ENCODE peak calls at places on chromosomes 2 and 18, in ten cellular contexts. One of them, this sample, is unnamed.
A peak's percentile ranks its signal among the peaks of the same experiment; 100 is the strongest.

GRCh38 chr2:144310889-144311608 is 208.9 kb downstream of the ZEB2 start:
- DNase-seq in A549: no peak
- DNase-seq in HepG2: no peak
- DNase-seq in stomach: no peak
- DNase-seq in H1: no peak
- DNase-seq in ovary: no peak
- DNase-seq in SK-N-SH: no peak
- DNase-seq in transverse colon: no peak
- DNase-seq in K562: no peak
- DNase-seq in sigmoid colon: no peak
- DNase-seq in this sample: no peak

GRCh38 chr2:198117397-198118041 is 313.1 kb downstream of the PLCL1 start:
- DNase-seq in A549: no peak
- DNase-seq in HepG2: no peak
- DNase-seq in stomach: no peak
- DNase-seq in H1: no peak
- DNase-seq in ovary: no peak
- DNase-seq in SK-N-SH: no peak
- DNase-seq in transverse colon: no peak
- DNase-seq in K562: no peak
- DNase-seq in sigmoid colon: no peak
- DNase-seq in this sample: no peak

GRCh38 chr2:170321526-170321925 is 143.6 kb downstream of the MYO3B start:
- DNase-seq in A549: no peak
- DNase-seq in HepG2: no peak
- DNase-seq in stomach: no peak
- DNase-seq in H1: no peak
- DNase-seq in ovary: no peak
- DNase-seq in SK-N-SH: no peak
- DNase-seq in transverse colon: no peak
- DNase-seq in K562: no peak
- DNase-seq in sigmoid colon: no peak
- DNase-seq in this sample: no peak

GRCh38 chr2:185142677-185143076 is 544.3 kb downstream of the ZNF804A start:
- DNase-seq in A549: no peak
- DNase-seq in HepG2: no peak
- DNase-seq in stomach: no peak
- DNase-seq in H1: no peak
- DNase-seq in ovary: no peak
- DNase-seq in SK-N-SH: no peak
- DNase-seq in transverse colon: no peak
- DNase-seq in K562: no peak
- DNase-seq in sigmoid colon: no peak
- DNase-seq in this sample: no peak

GRCh38 chr2:156001851-156002250 is 330.7 kb downstream of the NR4A2 start:
- DNase-seq in A549: no peak
- DNase-seq in HepG2: no peak
- DNase-seq in stomach: no peak
- DNase-seq in H1: no peak
- DNase-seq in ovary: no peak
- DNase-seq in SK-N-SH: no peak
- DNase-seq in transverse colon: no peak
- DNase-seq in K562: no peak
- DNase-seq in sigmoid colon: no peak
- DNase-seq in this sample: no peak

GRCh38 chr18:58017267-58017666 is 26.8 kb upstream of the NEDD4L start:
- DNase-seq in A549: no peak
- DNase-seq in HepG2: no peak
- DNase-seq in stomach: no peak
- DNase-seq in H1: no peak
- DNase-seq in ovary: no peak
- DNase-seq in SK-N-SH: no peak
- DNase-seq in transverse colon: no peak
- DNase-seq in K562: no peak
- DNase-seq in sigmoid colon: no peak
- DNase-seq in this sample: no peak

GRCh38 chr2:85804583-85804982 is 50.8 kb downstream of the ATOH8 start:
- DNase-seq in A549: peak; percentile 36
- DNase-seq in HepG2: no peak
- DNase-seq in stomach: no peak
- DNase-seq in H1: no peak
- DNase-seq in ovary: no peak
- DNase-seq in SK-N-SH: peak; percentile 70
- DNase-seq in transverse colon: peak; percentile 5
- DNase-seq in K562: peak; percentile 70
- DNase-seq in sigmoid colon: peak; percentile 57
- DNase-seq in this sample: peak; percentile 13

GRCh38 chr2:37091873-37092272 is 7.6 kb downstream of the GPATCH11 start:
- DNase-seq in A549: no peak
- DNase-seq in HepG2: no peak
- DNase-seq in stomach: no peak
- DNase-seq in H1: no peak
- DNase-seq in ovary: no peak
- DNase-seq in SK-N-SH: no peak
- DNase-seq in transverse colon: no peak
- DNase-seq in K562: no peak
- DNase-seq in sigmoid colon: no peak
- DNase-seq in this sample: no peak

GRCh38 chr2:167510071-167510759 is 621.9 kb downstream of the XIRP2 start:
- DNase-seq in A549: peak; percentile 60
- DNase-seq in HepG2: peak; percentile 95
- DNase-seq in stomach: no peak
- DNase-seq in H1: no peak
- DNase-seq in ovary: no peak
- DNase-seq in SK-N-SH: peak; percentile 30
- DNase-seq in transverse colon: no peak
- DNase-seq in K562: no peak
- DNase-seq in sigmoid colon: no peak
- DNase-seq in this sample: no peak

GRCh38 chr2:29015701-29016470 is 34.8 kb downstream of the TOGARAM2 start:
- DNase-seq in A549: no peak
- DNase-seq in HepG2: no peak
- DNase-seq in stomach: no peak
- DNase-seq in H1: no peak
- DNase-seq in ovary: peak; percentile 70
- DNase-seq in SK-N-SH: no peak
- DNase-seq in transverse colon: no peak
- DNase-seq in K562: no peak
- DNase-seq in sigmoid colon: no peak
- DNase-seq in this sample: no peak

GRCh38 chr18:55084546-55084945 is 125.3 kb upstream of the CCDC68 start:
- DNase-seq in A549: no peak
- DNase-seq in HepG2: no peak
- DNase-seq in stomach: no peak
- DNase-seq in H1: no peak
- DNase-seq in ovary: no peak
- DNase-seq in SK-N-SH: no peak
- DNase-seq in transverse colon: no peak
- DNase-seq in K562: no peak
- DNase-seq in sigmoid colon: no peak
- DNase-seq in this sample: no peak

GRCh38 chr2:192499476-192499875 is 304.7 kb upstream of the TMEFF2 start:
- DNase-seq in A549: no peak
- DNase-seq in HepG2: no peak
- DNase-seq in stomach: no peak
- DNase-seq in H1: no peak
- DNase-seq in ovary: no peak
- DNase-seq in SK-N-SH: no peak
- DNase-seq in transverse colon: no peak
- DNase-seq in K562: no peak
- DNase-seq in sigmoid colon: no peak
- DNase-seq in this sample: no peak

GRCh38 chr2:239926587-239927234 is 98.4 kb downstream of the NDUFA10 start:
- DNase-seq in A549: peak; percentile 41
- DNase-seq in HepG2: no peak
- DNase-seq in stomach: no peak
- DNase-seq in H1: no peak
- DNase-seq in ovary: no peak
- DNase-seq in SK-N-SH: no peak
- DNase-seq in transverse colon: no peak
- DNase-seq in K562: no peak
- DNase-seq in sigmoid colon: no peak
- DNase-seq in this sample: peak; percentile 29

GRCh38 chr18:72727776-72728175 is 140.0 kb downstream of the NETO1 start:
- DNase-seq in A549: no peak
- DNase-seq in HepG2: no peak
- DNase-seq in stomach: no peak
- DNase-seq in H1: no peak
- DNase-seq in ovary: no peak
- DNase-seq in SK-N-SH: no peak
- DNase-seq in transverse colon: no peak
- DNase-seq in K562: no peak
- DNase-seq in sigmoid colon: no peak
- DNase-seq in this sample: no peak

GRCh38 chr2:115609978-115610377 is 1167.5 kb downstream of the DPP10 start:
- DNase-seq in A549: no peak
- DNase-seq in HepG2: no peak
- DNase-seq in stomach: no peak
- DNase-seq in H1: no peak
- DNase-seq in ovary: no peak
- DNase-seq in SK-N-SH: no peak
- DNase-seq in transverse colon: no peak
- DNase-seq in K562: no peak
- DNase-seq in sigmoid colon: no peak
- DNase-seq in this sample: no peak

GRCh38 chr18:79507076-79507545 is 111.4 kb downstream of the NFATC1 start:
- DNase-seq in A549: no peak
- DNase-seq in HepG2: no peak
- DNase-seq in stomach: peak; percentile 69
- DNase-seq in H1: no peak
- DNase-seq in ovary: peak; percentile 72
- DNase-seq in SK-N-SH: peak; percentile 29
- DNase-seq in transverse colon: peak; percentile 39
- DNase-seq in K562: peak; percentile 89
- DNase-seq in sigmoid colon: peak; percentile 88
- DNase-seq in this sample: peak; percentile 84

GRCh38 chr2:104620840-104621239 is 233.1 kb upstream of the POU3F3 start:
- DNase-seq in A549: no peak
- DNase-seq in HepG2: no peak
- DNase-seq in stomach: no peak
- DNase-seq in H1: no peak
- DNase-seq in ovary: no peak
- DNase-seq in SK-N-SH: no peak
- DNase-seq in transverse colon: no peak
- DNase-seq in K562: no peak
- DNase-seq in sigmoid colon: no peak
- DNase-seq in this sample: no peak

GRCh38 chr2:181876614-181877063 is 14.9 kb upstream of the ITPRID2 start:
- DNase-seq in A549: peak; percentile 95
- DNase-seq in HepG2: no peak
- DNase-seq in stomach: no peak
- DNase-seq in H1: no peak
- DNase-seq in ovary: no peak
- DNase-seq in SK-N-SH: no peak
- DNase-seq in transverse colon: peak; percentile 62
- DNase-seq in K562: no peak
- DNase-seq in sigmoid colon: no peak
- DNase-seq in this sample: no peak

GRCh38 chr2:102046135-102046901 is 54.6 kb downstream of the IL1R2 start:
- DNase-seq in A549: no peak
- DNase-seq in HepG2: peak; percentile 98
- DNase-seq in stomach: no peak
- DNase-seq in H1: no peak
- DNase-seq in ovary: no peak
- DNase-seq in SK-N-SH: no peak
- DNase-seq in transverse colon: no peak
- DNase-seq in K562: no peak
- DNase-seq in sigmoid colon: no peak
- DNase-seq in this sample: no peak
- H3K4me1 ChIP-seq in A549: peaks cover 28% of the 10 kb centered on the region
- H3K4me1 ChIP-seq in HepG2: peaks cover 92% of the 10 kb centered on the region
- H3K4me1 ChIP-seq in stomach: peaks cover 44% of the 10 kb centered on the region
- H3K4me1 ChIP-seq in H1: no peaks in the 10 kb centered on the region
- H3K4me1 ChIP-seq in ovary: peaks cover 14% of the 10 kb centered on the region
- H3K4me1 ChIP-seq in SK-N-SH: no peaks in the 10 kb centered on the region
- H3K4me1 ChIP-seq in transverse colon: peaks cover 24% of the 10 kb centered on the region
- H3K4me1 ChIP-seq in K562: peaks cover 3% of the 10 kb centered on the region
- H3K4me1 ChIP-seq in sigmoid colon: peaks cover 30% of the 10 kb centered on the region
- H3K4me1 ChIP-seq in this sample: peaks cover 47% of the 10 kb centered on the region

DNA sequence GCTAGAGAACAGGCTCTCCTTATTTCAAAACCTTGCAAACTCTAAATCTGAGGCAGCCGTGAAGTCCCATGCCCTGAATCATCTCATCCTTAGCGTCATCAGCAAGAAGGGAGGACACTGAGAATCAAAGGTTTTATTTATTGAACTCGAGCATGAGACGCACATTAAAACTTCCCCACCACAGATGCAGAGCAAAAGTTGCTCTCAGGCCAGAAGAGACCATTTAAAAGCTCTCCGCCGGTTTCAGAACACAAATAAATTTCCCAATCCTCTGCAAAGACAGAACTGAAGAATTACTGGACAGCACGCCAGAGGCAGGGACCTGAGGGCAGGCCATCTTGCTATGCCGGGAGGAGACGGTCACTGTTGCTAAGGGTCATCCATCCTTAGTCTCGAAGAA is 1.3 kb downstream of the AMMECR1L start:
- DNase-seq in A549: no peak
- DNase-seq in HepG2: no peak
- DNase-seq in stomach: no peak
- DNase-seq in H1: no peak
- DNase-seq in ovary: no peak
- DNase-seq in SK-N-SH: no peak
- DNase-seq in transverse colon: peak; percentile 14
- DNase-seq in K562: no peak
- DNase-seq in sigmoid colon: no peak
- DNase-seq in this sample: no peak
- H3K4me3 ChIP-seq in A549: peak overlapping the region; percentile 72
- H3K4me3 ChIP-seq in HepG2: peak overlapping the region; percentile 75
- H3K4me3 ChIP-seq in stomach: peak overlapping the region; percentile 62
- H3K4me3 ChIP-seq in H1: peak overlapping the region; percentile 53
- H3K4me3 ChIP-seq in ovary: peak overlapping the region; percentile 49
- H3K4me3 ChIP-seq in SK-N-SH: peak overlapping the region; percentile 69
- H3K4me3 ChIP-seq in transverse colon: peak overlapping the region; percentile 45
- H3K4me3 ChIP-seq in K562: peak overlapping the region; percentile 48
- H3K4me3 ChIP-seq in sigmoid colon: peak overlapping the region; percentile 60
- H3K4me3 ChIP-seq in this sample: peak overlapping the region; percentile 67

DNA sequence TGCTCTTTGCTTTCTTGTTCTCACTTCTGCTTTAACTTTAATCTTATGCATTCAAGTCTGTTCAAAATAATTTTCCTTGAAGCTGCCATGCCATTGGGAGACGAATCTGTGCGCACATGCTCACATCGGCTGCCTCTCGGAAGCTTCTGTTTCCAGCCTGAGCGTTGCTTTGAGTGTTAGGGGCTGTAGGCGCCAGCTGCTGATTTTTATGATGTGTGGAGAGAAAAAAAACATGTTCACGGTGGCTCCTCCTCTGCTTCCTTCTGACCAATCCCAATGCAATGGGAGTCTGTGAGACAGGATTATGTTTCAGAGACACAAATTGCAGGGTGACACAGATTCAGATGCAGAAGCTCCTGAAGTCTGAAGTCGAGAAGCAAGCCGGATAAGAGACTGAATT is at the start of gene MC4R:
- DNase-seq in A549: peak; percentile 29
- DNase-seq in HepG2: no peak
- DNase-seq in stomach: no peak
- DNase-seq in H1: no peak
- DNase-seq in ovary: no peak
- DNase-seq in SK-N-SH: peak; percentile 77
- DNase-seq in transverse colon: peak; percentile 17
- DNase-seq in K562: no peak
- DNase-seq in sigmoid colon: no peak
- DNase-seq in this sample: no peak
- TF ChIP-seq EP300 in A549: no peak
- TF ChIP-seq EP300 in HepG2: no peak
- TF ChIP-seq EP300 in stomach: no peak
- TF ChIP-seq EP300 in H1: no peak
- TF ChIP-seq EP300 in ovary: no peak
- TF ChIP-seq EP300 in SK-N-SH: peak; percentile 49
- TF ChIP-seq EP300 in transverse colon: no peak
- TF ChIP-seq EP300 in K562: no peak
- TF ChIP-seq EP300 in sigmoid colon: no peak
- TF ChIP-seq EP300 in this sample: no peak

GRCh38 chr2:69168950-69169695 is 156.1 kb downstream of the ANTXR1 start:
- DNase-seq in A549: no peak
- DNase-seq in HepG2: no peak
- DNase-seq in stomach: no peak
- DNase-seq in H1: no peak
- DNase-seq in ovary: no peak
- DNase-seq in SK-N-SH: no peak
- DNase-seq in transverse colon: no peak
- DNase-seq in K562: no peak
- DNase-seq in sigmoid colon: no peak
- DNase-seq in this sample: no peak
- H3K4me1 ChIP-seq in A549: peaks cover 13% of the 10 kb centered on the region
- H3K4me1 ChIP-seq in HepG2: peaks cover 75% of the 10 kb centered on the region
- H3K4me1 ChIP-seq in stomach: peaks cover 16% of the 10 kb centered on the region
- H3K4me1 ChIP-seq in H1: no peaks in the 10 kb centered on the region
- H3K4me1 ChIP-seq in ovary: peaks cover 24% of the 10 kb centered on the region
- H3K4me1 ChIP-seq in SK-N-SH: peaks cover 51% of the 10 kb centered on the region
- H3K4me1 ChIP-seq in transverse colon: peaks cover 8% of the 10 kb centered on the region
- H3K4me1 ChIP-seq in K562: no peaks in the 10 kb centered on the region
- H3K4me1 ChIP-seq in sigmoid colon: peaks cover 53% of the 10 kb centered on the region
- H3K4me1 ChIP-seq in this sample: peaks cover 53% of the 10 kb centered on the region

This sample was measured in suprapubic skin.